ENCODE peak calls at places on chromosomes 3 and 15, in seven cellular contexts. A is neural progenitor cell; C is endodermal cell; E is naive thymus-derived CD4-positive, alpha-beta T cell; Q is neuronal stem cell; D is heart left ventricle; N is iPS DF 6.9. J is an unnamed sample. For H3K4me1 and H3K27me3, the result is how much of the 10 kb centered on the place peaks cover.

GRCh38 chr3:36959821-36960220 is 15.0 kb upstream of the TRANK1 start:
- DNase-seq in A (no peak), C (no peak), E (no peak), Q (no peak), D (no peak), N (no peak), J (peak)

GRCh38 chr3:158845748-158846350 is 44.0 kb downstream of the MFSD1 start:
- DNase-seq in A (peak), C (no peak), E (peak), Q (peak), D (no peak), N (peak), J (peak)

GRCh38 chr15:71443538-71443937 is 328.3 kb downstream of the THSD4 start:
- DNase-seq in A (peak), C (peak), E (peak), Q (peak), D (peak), N (no peak), J (peak)

GRCh38 chr15:82297546-82297945 is 34.9 kb downstream of the SAXO2 start:
- DNase-seq in A (no peak), C (no peak), E (no peak), Q (no peak), D (no peak), N (no peak), J (no peak)

GRCh38 chr15:98395974-98396627 is 252.2 kb upstream of the IGF1R start:
- DNase-seq in A (no peak), C (no peak), E (no peak), Q (no peak), D (no peak), N (no peak), J (no peak)

GRCh38 chr3:39724233-39724846 is 85.1 kb upstream of the MYRIP start:
- DNase-seq in A (no peak), C (no peak), E (no peak), Q (no peak), D (no peak), N (no peak), J (no peak)

GRCh38 chr3:194952882-194953281 is 267.2 kb downstream of the FAM43A start:
- DNase-seq in A (no peak), C (no peak), E (no peak), Q (no peak), D (peak), N (no peak), J (no peak)

GRCh38 chr3:116767726-116768125 is 58.1 kb downstream of the TUSC7 start:
- DNase-seq in A (no peak), C (no peak), E (no peak), Q (no peak), D (no peak), N (no peak), J (no peak)

GRCh38 chr3:47912006-47912504 is 104.2 kb downstream of the MAP4 start:
- DNase-seq in A (no peak), C (no peak), E (no peak), Q (no peak), D (no peak), N (no peak), J (no peak)

GRCh38 chr3:12838179-12838965 is 3.0 kb downstream of the RPL32 start:
- DNase-seq in A (no peak), C (no peak), E (no peak), Q (no peak), D (no peak), N (no peak), J (no peak)

GRCh38 chr15:46304320-46304719 is 669.5 kb downstream of the SQOR start:
- DNase-seq in A (peak), C (peak), E (no peak), Q (no peak), D (no peak), N (no peak), J (no peak)

GRCh38 chr3:17399586-17399985 is 342.8 kb downstream of the TBC1D5 start:
- DNase-seq in A (no peak), C (no peak), E (no peak), Q (no peak), D (no peak), N (no peak), J (no peak)

GRCh38 chr3:53134631-53135232 is 4.5 kb upstream of the RFT1 start:
- DNase-seq in A (peak), C (peak), E (peak), Q (no peak), D (peak), N (peak), J (peak)

GRCh38 chr15:36109943-36110658 is 469.3 kb upstream of the CDIN1 start:
- DNase-seq in A (no peak), C (no peak), E (no peak), Q (no peak), D (no peak), N (no peak), J (no peak)

GRCh38 chr3:184380210-184380626 is 364 bp downstream of the CHRD start:
- DNase-seq in A (peak), C (peak), E (no peak), Q (no peak), D (peak), N (no peak), J (no peak)

GRCh38 chr3:44942202-44942921 is 33.6 kb downstream of the ZDHHC3 start:
- DNase-seq in A (no peak), C (no peak), E (no peak), Q (no peak), D (no peak), N (no peak), J (peak)

GRCh38 chr3:143442761-143443477 is 323.3 kb downstream of the CHST2 start:
- DNase-seq in A (no peak), C (no peak), E (peak), Q (no peak), D (no peak), N (no peak), J (no peak)

GRCh38 chr15:75202251-75203016 is 752 bp downstream of the C15orf39 start:
- DNase-seq in A (peak), C (peak), E (peak), Q (peak), D (peak), N (no peak), J (peak)

GRCh38 chr3:182392182-182392917 is 401.0 kb upstream of the ATP11B start:
- DNase-seq in A (no peak), C (no peak), E (no peak), Q (no peak), D (no peak), N (no peak), J (no peak)

GRCh38 chr3:189311521-189311920 is 139.8 kb downstream of the TPRG1 start:
- DNase-seq in A (no peak), C (no peak), E (no peak), Q (no peak), D (no peak), N (no peak), J (no peak)

GRCh38 chr15:99842071-99842470 is 108.8 kb upstream of the LYSMD4 start:
- DNase-seq in A (no peak), C (no peak), E (no peak), Q (no peak), D (no peak), N (no peak), J (no peak)

GRCh38 chr3:55322649-55323048 is 164.5 kb downstream of the WNT5A start:
- DNase-seq in A (peak), C (no peak), E (no peak), Q (no peak), D (no peak), N (no peak), J (no peak)

GRCh38 chr3:47611577-47611976 is 32.9 kb upstream of the CSPG5 start:
- DNase-seq in A (no peak), C (no peak), E (no peak), Q (no peak), D (no peak), N (no peak), J (no peak)

DNA sequence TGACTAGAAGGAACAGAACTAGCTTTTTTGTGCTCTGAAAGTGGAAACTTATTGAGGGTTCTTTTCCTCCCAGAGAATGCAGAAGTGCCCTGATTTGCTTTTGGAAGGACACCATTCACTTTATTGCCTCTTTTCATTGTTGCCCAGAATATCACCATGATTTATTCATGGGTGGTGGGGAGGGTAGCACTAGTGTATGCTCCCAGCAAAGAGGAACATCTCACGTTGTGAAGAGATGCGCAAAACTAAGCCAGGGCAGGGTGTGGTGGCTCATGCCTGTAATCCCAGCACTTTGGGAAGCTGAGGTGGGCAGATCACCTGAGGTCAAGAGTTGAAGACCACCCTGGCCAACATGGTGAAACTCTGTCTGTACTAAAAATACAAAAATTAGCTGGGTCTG is 31.4 kb downstream of the FLNB start:
- DNase-seq in A (no peak), C (no peak), E (no peak), Q (no peak), D (no peak), N (no peak), J (no peak)
- H3K4me1 ChIP-seq in A (half or more), C (half or more), E (under half), Q (under half), D (under half), N (under half), J (half or more)

GRCh38 chr3:144470646-144471045 is 499.0 kb downstream of the DIPK2A start:
- DNase-seq in A (no peak), C (no peak), E (no peak), Q (no peak), D (no peak), N (no peak), J (no peak)
- H3K4me3 ChIP-seq in A (no peak), C (no peak), E (no peak), Q (no peak), D (no peak), N (no peak), J (no peak)

DNA sequence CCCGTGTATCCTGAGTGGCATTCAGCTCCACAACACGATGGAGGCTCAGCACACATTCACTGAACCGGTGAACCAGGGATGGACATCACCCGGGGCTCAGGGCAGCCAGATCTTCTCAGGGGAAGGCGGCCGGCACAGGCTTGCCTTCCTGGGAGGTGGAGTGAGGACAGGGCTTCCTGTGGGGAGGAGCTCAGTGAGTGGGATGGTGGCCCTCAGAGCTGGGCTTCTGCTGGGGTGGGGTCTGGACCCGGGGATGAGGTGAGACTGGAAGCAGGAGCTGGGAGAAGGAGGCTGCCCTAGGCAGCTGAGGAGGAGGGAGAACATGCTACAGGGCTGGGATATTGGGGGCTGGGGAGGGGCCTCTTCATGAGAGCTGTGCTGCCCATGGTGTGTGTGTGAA is 58.5 kb upstream of the PRR23E start:
- DNase-seq in A (no peak), C (peak), E (no peak), Q (no peak), D (no peak), N (no peak), J (no peak)
- H3K27me3 ChIP-seq in A (under half), C (under half), E (under half), Q (under half), D (under half), N (under half), J (under half)

DNA sequence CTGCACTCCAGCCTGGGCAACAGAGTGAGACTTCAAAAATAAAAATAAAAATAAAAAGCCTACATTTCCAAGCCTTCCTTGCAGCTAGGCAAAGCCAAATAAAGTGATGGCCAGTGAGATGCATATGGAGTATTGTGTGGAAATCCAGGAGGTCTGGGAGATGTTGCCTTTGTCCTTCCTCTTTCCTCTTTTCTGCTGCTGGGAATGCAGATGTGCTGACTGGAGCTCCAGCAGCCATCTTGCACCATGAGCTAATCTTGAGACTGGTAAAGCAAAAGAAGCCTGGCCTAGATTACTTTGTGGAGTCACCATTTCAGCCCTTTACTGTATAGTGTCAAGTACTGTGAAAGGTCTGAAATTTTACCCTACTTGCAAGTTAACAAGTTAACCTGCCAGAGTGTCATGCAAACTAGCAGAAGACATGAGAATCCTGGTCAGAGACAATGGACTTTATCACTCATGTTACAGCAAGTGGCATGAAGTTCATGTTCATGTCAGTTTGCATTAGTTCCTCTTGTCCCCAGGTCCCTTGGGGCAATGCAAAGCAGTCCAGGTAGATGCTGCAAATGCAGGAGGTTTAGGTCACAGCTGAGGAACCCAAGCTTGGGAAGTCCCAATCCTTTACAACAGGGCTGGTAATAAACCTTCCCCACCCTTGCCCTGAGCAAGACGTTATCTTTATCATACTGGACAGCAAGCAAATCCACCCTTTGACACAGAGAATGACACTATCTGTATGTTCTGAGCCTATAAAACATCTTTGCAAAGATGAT is 103.1 kb downstream of the TLE3 start:
- DNase-seq in A (no peak), C (no peak), E (no peak), Q (no peak), D (no peak), N (no peak), J (no peak)
- H3K4me1 ChIP-seq in A (under half), C (under half), E (under half), Q (under half), D (under half), N (under half), J (under half)

DNA sequence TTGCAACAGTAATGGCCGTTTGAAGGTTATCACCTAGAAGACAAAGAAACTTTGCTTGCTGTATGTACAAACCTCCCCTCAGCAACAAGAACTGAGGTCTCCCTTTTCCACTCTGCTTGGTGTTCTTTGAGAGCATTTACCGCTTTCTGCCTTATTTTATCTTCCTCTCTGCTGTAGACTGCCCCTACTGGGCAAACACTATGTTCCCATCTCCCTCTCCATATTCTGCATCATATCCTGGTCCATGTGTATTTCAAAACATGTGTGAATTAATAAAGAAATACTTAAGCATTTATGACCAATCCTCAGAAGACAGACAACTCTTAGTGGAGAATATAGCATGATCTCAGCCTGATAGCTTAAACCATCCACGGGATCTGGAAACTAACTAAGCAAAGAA is 64.4 kb downstream of the ATP13A5 start:
- DNase-seq in A (no peak), C (no peak), E (no peak), Q (no peak), D (no peak), N (no peak), J (no peak)
- H3K4me3 ChIP-seq in A (no peak), C (no peak), E (no peak), Q (no peak), D (no peak), N (no peak), J (no peak)

GRCh38 chr3:33833408-33834116 is 35.1 kb downstream of the PDCD6IP start:
- DNase-seq in A (peak), C (no peak), E (no peak), Q (no peak), D (no peak), N (no peak), J (no peak)
- H3K27me3 ChIP-seq in A (under half), C (under half), E (under half), Q (under half), D (under half), N (under half), J (under half)

GRCh38 chr3:27722957-27723802 is 1.1 kb upstream of the EOMES start:
- DNase-seq in A (peak), C (peak), E (no peak), Q (no peak), D (no peak), N (no peak), J (no peak)

GRCh38 chr3:27723803-27724458 is 1.8 kb upstream of the EOMES start:
- DNase-seq in A (peak), C (peak), E (no peak), Q (no peak), D (no peak), N (no peak), J (no peak)

GRCh38 chr3:27721717-27722564 is at the start of gene EOMES:
- DNase-seq in A (peak), C (peak), E (peak), Q (no peak), D (peak), N (no peak), J (peak)

GRCh38 chr3:27726240-27726639 is 4.1 kb upstream of the EOMES start:
- DNase-seq in A (no peak), C (no peak), E (no peak), Q (no peak), D (no peak), N (no peak), J (no peak)

DNA sequence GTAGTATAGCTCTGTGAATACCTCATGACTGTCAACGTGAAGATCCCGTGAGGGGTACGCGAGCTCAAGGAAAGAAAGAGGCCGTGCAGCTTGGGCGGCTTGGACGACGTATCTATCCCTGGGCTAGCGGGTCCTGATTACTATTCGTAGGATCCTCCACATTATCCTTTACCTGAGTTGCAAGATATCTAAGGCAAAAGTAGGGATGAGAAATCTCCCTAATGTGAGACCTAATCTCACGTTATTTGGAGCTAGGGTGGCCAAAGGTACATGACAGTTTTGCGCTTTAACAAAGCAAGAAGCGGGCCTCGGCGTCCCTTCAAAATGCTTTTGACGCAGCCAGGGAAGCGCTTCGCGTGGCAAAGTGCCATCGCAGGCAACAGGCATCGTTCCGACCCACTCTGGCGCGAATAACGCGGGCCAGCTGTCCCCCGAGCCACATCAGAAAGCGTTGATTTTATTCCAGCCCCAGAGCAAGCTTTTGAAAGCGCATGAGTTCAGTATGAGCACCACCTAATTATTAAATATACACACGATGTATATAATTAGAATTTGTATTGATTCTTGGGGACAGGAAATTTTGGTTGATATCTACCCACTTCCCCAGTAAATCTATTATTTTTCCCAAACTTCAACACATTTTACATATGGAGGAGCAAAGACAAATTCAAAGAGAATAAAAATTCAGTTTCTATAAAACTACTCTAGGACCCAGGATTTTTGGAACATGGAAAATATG is 2.5 kb upstream of the EOMES start:
- DNase-seq in A (peak), C (peak), E (no peak), Q (no peak), D (no peak), N (no peak), J (no peak)
- H3K4me1 ChIP-seq in A (under half), C (under half), E (under half), Q (under half), D (under half), N (under half), J (under half)

GRCh38 chr3:100102757-100103156 is 11.5 kb downstream of the FILIP1L start:
- DNase-seq in A (no peak), C (no peak), E (no peak), Q (no peak), D (no peak), N (no peak), J (no peak)
- H3K4me3 ChIP-seq in A (no peak), C (no peak), E (no peak), Q (no peak), D (no peak), N (no peak), J (no peak)

GRCh38 chr3:178513539-178514410 is 22.5 kb upstream of the KCNMB2 start:
- DNase-seq in A (no peak), C (no peak), E (no peak), Q (no peak), D (no peak), N (no peak), J (no peak)

GRCh38 chr3:178507507-178508442 is 28.5 kb upstream of the KCNMB2 start:
- DNase-seq in A (no peak), C (no peak), E (no peak), Q (no peak), D (peak), N (no peak), J (no peak)

GRCh38 chr3:178508443-178508825 is 27.8 kb upstream of the KCNMB2 start:
- DNase-seq in A (no peak), C (no peak), E (no peak), Q (no peak), D (no peak), N (no peak), J (no peak)

GRCh38 chr3:178512627-178513026 is 23.6 kb upstream of the KCNMB2 start:
- DNase-seq in A (no peak), C (no peak), E (no peak), Q (no peak), D (no peak), N (no peak), J (no peak)

DNA sequence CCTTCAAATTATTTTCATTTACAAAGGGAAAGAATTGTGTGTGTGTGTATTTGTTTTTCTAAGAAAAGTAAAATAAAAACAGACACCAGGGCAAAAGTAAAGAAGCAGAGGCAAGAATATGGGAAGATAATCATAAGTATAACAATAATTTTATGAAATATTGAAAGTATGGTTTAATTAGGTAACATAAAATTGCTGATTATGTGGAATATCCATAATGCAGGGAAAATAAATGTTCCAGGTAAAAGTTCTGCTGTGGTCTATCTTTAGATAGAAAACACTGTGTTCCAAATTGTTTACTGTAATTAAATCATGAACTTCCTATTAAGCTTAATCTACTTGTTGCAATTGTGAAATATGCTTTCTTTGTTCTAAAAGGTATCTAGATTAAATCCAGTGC is 25.7 kb upstream of the KCNMB2 start:
- DNase-seq in A (no peak), C (no peak), E (no peak), Q (no peak), D (no peak), N (no peak), J (no peak)
- H3K27me3 ChIP-seq in A (under half), C (under half), E (under half), Q (under half), D (under half), N (under half), J (under half)

J was measured in SJSA1.